ENCODE peak calls at places on chromosome 4, in four cellular contexts. K is spleen, R is left lung, H is MCF 10A. I is an unnamed sample.

GRCh38 chr4:105280338-105280809 is 133.7 kb downstream of the TET2 start:
- DNase-seq in H (peak), R (no peak), K (no peak), I (no peak)

GRCh38 chr4:102780476-102781144 is 19.8 kb upstream of the MANBA start:
- DNase-seq in H (peak), R (no peak), K (no peak), I (no peak)

GRCh38 chr4:54063224-54063623 is 1.2 kb downstream of the CHIC2 start:
- DNase-seq in R (no peak), H (peak), K (no peak), I (no peak)

GRCh38 chr4:68927165-68927564 is 24.4 kb downstream of the UGT2A3 start:
- DNase-seq in H (peak), R (no peak), K (no peak), I (no peak)

GRCh38 chr4:111991163-111991562 is 154.1 kb upstream of the FAM241A start:
- DNase-seq in H (no peak), K (no peak), R (no peak), I (peak)

GRCh38 chr4:73311428-73311827 is 52.8 kb upstream of the ANKRD17 start:
- DNase-seq in K (no peak), H (peak), R (no peak), I (no peak)

GRCh38 chr4:79611026-79611425 is 203.0 kb upstream of the GK2 start:
- DNase-seq in H (no peak), R (no peak), K (no peak), I (no peak)

GRCh38 chr4:7197910-7198309 is 5.6 kb downstream of the SORCS2 start:
- DNase-seq in K (no peak), R (peak), H (no peak), I (no peak)

GRCh38 chr4:143358923-143359694 is 22.4 kb downstream of the GAB1 start:
- DNase-seq in R (no peak), H (peak), K (peak), I (no peak)

GRCh38 chr4:7658297-7659204 is 223.8 kb upstream of the PSAPL1 start:
- DNase-seq in K (peak), R (no peak), H (no peak), I (no peak)

GRCh38 chr4:60589425-60589824 is 610.7 kb upstream of the ADGRL3 start:
- DNase-seq in K (no peak), R (no peak), H (no peak), I (no peak)

GRCh38 chr4:145557720-145558119 is 61.5 kb upstream of the MMAA start:
- DNase-seq in K (peak), R (no peak), H (peak), I (peak)

GRCh38 chr4:3745886-3746656 is 20.1 kb upstream of the ADRA2C start:
- DNase-seq in R (no peak), K (no peak), H (peak), I (no peak)

GRCh38 chr4:81021995-81022394 is 8.5 kb upstream of the BMP3 start:
- DNase-seq in H (no peak), K (no peak), R (no peak), I (no peak)

GRCh38 chr4:163556650-163557391 is 62.3 kb downstream of the TMA16 start:
- DNase-seq in R (no peak), H (no peak), K (no peak), I (no peak)

GRCh38 chr4:163554870-163555465 is 60.5 kb downstream of the TMA16 start:
- DNase-seq in H (peak), K (no peak), R (no peak), I (no peak)

GRCh38 chr4:163558539-163559044 is 64.1 kb downstream of the TMA16 start:
- DNase-seq in H (no peak), K (peak), R (no peak), I (no peak)

GRCh38 chr4:163553146-163553545 is 58.7 kb downstream of the TMA16 start:
- DNase-seq in H (no peak), K (no peak), R (no peak), I (no peak)

GRCh38 chr4:163556169-163556568 is 61.7 kb downstream of the TMA16 start:
- DNase-seq in H (peak), K (no peak), R (no peak), I (no peak)
- TF ChIP-seq CTCF in H (peak), K (peak), R (no peak), I (peak)

GRCh38 chr4:44671636-44672035 is 6.6 kb upstream of the GUF1 start:
- DNase-seq in K (no peak), R (no peak), H (no peak), I (no peak)

GRCh38 chr4:44670466-44671199 is 7.6 kb upstream of the GUF1 start:
- DNase-seq in H (no peak), R (no peak), K (no peak), I (no peak)

GRCh38 chr4:44679060-44679459 is 840 bp downstream of the GUF1 start:
- DNase-seq in H (no peak), K (no peak), R (no peak), I (no peak)

GRCh38 chr4:44678094-44679023 is at the start of gene GUF1:
- DNase-seq in R (peak), K (peak), H (peak), I (peak)

DNA sequence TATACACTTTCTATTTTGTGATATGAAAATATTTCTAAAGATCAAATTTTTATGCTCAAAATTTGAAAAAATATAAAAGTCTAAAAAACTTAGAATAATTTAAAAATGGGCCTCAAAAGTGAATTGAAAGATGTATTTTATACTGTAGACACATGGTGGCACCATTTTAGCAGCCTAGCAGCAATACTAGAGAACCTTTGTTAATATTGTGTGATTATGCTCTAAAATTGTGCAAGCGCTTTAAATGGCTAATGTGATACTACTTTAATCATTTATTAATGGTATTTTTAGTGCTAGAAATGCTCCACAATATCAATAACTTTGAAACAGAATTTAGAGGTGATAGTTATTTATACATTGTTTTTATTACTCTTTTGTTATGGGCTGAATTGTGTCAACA is 3.7 kb upstream of the GUF1 start:
- DNase-seq in R (no peak), H (no peak), K (no peak), I (no peak)
- TF ChIP-seq CTCF in R (no peak), H (no peak), K (no peak), I (peak)

DNA sequence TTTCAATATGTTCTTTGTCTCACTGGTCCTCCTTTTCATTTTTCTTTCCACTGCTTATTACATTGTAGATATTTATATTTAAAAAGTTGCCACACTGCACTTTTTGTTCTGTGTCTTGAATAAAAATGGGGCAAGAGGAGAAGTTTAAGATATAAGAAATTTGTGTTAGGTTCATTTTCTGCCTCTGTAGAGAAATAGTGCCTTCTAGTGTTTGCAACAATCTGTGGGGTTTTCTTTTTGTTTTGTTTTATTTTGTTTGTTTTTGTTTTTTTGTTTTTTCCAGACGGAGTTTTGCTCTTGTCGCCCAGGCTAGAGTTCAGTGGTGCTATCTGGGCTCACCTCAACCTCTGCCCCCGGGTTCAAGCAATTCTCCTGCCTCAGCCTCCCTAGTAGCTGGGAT is 20.1 kb upstream of the SMIM14 start:
- DNase-seq in H (no peak), K (no peak), R (no peak), I (no peak)
- TF ChIP-seq CTCF in H (peak), K (no peak), R (peak), I (no peak)

GRCh38 chr4:149980941-149981340 is 97.3 kb upstream of the DCLK2 start:
- DNase-seq in H (peak), R (no peak), K (no peak), I (no peak)
- TF ChIP-seq CTCF in H (peak), R (peak), K (peak), I (peak)

DNA sequence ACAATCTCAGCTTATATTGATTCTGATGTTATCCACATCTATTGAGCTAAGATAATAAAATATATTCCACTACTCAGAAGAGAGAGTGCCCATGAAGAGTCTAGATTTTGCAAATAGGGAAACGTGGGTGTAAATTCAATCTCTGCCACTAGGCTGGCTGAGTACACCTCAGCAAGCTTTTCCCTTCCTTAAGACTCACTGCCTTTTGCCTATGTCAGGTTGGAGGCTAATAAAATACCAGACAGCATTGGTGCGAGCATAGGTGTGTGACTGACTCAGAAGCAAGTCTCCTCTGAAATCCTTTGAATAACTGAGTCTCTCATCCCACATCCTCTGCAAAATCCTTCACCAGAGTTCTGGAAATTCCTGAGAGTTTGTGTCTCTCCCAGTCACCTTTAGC is 405.4 kb upstream of the CPEB2 start:
- DNase-seq in H (peak), K (no peak), R (no peak), I (no peak)
- TF ChIP-seq CTCF in H (no peak), K (no peak), R (no peak), I (no peak)

GRCh38 chr4:5142726-5143125 is 91.4 kb downstream of the STK32B start:
- DNase-seq in K (no peak), R (no peak), H (peak), I (no peak)
- TF ChIP-seq CTCF in K (no peak), R (peak), H (peak), I (peak)

GRCh38 chr4:109334129-109334528 is 31.7 kb upstream of the COL25A1 start:
- DNase-seq in K (no peak), R (no peak), H (no peak), I (no peak)

GRCh38 chr4:109334596-109335105 is 32.2 kb upstream of the COL25A1 start:
- DNase-seq in H (no peak), K (no peak), R (no peak), I (no peak)

DNA sequence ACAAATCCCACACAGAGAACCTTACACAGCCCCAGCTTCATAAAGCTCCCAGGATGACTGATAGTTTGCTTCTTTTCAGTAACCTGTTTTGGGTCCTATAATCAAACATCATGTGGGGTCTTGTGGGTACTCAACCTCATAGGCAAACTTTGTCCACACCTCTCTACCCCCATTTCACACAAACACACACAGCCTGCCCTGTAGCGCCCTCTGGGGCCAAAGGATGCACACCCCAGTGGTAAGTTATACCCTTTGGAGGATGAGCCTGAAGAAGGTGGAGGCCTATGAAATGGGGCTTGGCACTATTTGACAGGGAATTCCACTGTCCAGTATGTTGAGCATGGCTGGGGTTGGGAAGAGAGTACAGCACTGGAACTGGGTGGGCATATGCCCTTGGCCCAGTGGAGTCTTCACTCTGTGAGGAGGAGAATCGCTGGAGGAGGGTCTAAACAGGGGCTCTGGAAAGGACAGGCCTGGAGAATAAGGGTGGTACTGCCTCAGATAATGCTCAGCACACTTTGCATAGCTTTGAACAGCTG is 30.5 kb upstream of the COL25A1 start:
- DNase-seq in K (no peak), H (peak), R (no peak), I (no peak)
- TF ChIP-seq CTCF in K (no peak), H (no peak), R (no peak), I (peak)

DNA sequence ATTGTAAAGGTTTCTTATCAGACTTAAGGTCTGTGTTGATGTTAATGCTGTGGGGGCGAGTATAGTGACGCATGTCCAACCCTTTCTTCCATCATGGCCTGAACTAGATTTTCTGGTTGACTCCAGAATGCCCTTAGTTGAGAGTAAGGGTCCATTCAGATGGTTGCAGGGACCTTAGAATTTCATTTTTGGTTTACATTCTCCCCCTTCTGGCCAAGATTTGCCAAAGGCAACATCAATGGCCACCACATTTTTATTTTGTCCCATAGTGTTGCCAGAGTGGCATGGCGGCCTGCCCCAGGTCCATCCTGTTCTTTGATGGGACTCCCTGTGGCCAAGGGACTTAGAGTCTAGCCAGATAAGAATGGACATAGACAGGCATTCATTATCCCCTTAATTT is 368.5 kb downstream of the GPM6A start:
- DNase-seq in H (peak), R (no peak), K (no peak), I (no peak)
- TF ChIP-seq CTCF in H (no peak), R (no peak), K (no peak), I (no peak)

DNA sequence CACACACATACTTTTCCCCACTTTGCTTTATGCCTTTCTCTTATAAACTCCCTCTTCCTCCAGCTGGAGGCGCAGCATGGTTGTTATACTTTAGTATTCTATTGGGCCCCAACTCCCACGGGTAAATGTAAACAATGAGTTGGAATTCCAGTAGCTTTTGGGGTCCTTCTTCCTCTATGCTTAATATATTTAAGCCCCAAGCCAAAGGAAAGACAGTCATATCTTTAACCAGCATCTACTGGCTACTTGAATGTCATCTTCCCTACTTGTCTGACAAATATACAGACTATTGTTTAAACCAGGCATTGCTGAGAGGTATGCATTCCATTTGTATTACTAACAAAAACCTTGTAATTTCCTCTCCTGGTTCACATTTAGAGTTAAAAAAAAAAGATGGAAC is 72.9 kb downstream of the WDR19 start:
- DNase-seq in K (no peak), R (no peak), H (peak), I (no peak)
- TF ChIP-seq CTCF in K (no peak), R (no peak), H (no peak), I (peak)

I was measured in D721Med.